ENCODE peak calls at places on chromosomes 7 and 10, in eight cellular contexts. A is EL; H is A549; W is NCI-H2171 treated with DMSO at 0.1 percent for 48 hours; X is occipital lobe; L is Panc1; K is H7; O is activated naive CD8-positive, alpha-beta T cell treated with anti-CD3 and anti-CD28 coated beads, Interleukin-2, amount 50 U/mL, for 24 hours. S is an unnamed sample.

GRCh38 chr7:24574365-24574764 is 1.1 kb downstream of the PALS2 start:
- DNase-seq in A (peak), H (no peak), W (no peak), X (peak), L (no peak), K (peak), O (no peak), S (peak)

GRCh38 chr10:99981581-99982199 is 28.1 kb downstream of the DNMBP start:
- DNase-seq in A (no peak), H (no peak), W (peak), X (no peak), L (no peak), K (no peak), O (no peak), S (no peak)

GRCh38 chr10:101272229-101272868 is 43.1 kb upstream of the LBX1 start:
- DNase-seq in A (peak), H (peak), W (peak), X (no peak), L (peak), K (peak), O (peak), S (peak)

GRCh38 chr7:2542011-2542923 is 13.1 kb downstream of the BRAT1 start:
- DNase-seq in A (no peak), H (no peak), W (no peak), X (no peak), L (no peak), K (peak), O (no peak), S (no peak)

GRCh38 chr10:26914898-26915297 is 54.1 kb upstream of the ABI1 start:
- DNase-seq in A (no peak), H (no peak), W (no peak), X (no peak), L (no peak), K (no peak), O (no peak), S (no peak)

GRCh38 chr10:8088504-8088903 is 34.0 kb downstream of the GATA3 start:
- DNase-seq in A (no peak), H (no peak), W (no peak), X (no peak), L (no peak), K (no peak), O (peak), S (no peak)

GRCh38 chr10:123069271-123069670 is 60.5 kb downstream of the ACADSB start:
- DNase-seq in A (no peak), H (no peak), W (no peak), X (no peak), L (no peak), K (no peak), O (no peak), S (no peak)

GRCh38 chr7:53218730-53219504 is 183.5 kb downstream of the POM121L12 start:
- DNase-seq in A (no peak), H (no peak), W (no peak), X (no peak), L (no peak), K (peak), O (no peak), S (no peak)

GRCh38 chr10:80580811-80581468 is 43.2 kb downstream of the SH2D4B start:
- DNase-seq in A (no peak), H (no peak), W (no peak), X (no peak), L (no peak), K (no peak), O (no peak), S (no peak)

GRCh38 chr7:7736671-7737070 is 18.3 kb upstream of the RPA3 start:
- DNase-seq in A (no peak), H (no peak), W (peak), X (no peak), L (no peak), K (peak), O (no peak), S (no peak)

GRCh38 chr10:6667679-6668270 is 87.7 kb upstream of the PRKCQ start:
- DNase-seq in A (peak), H (peak), W (peak), X (no peak), L (no peak), K (peak), O (peak), S (peak)

GRCh38 chr7:150451833-150452431 is 1.5 kb downstream of the GIMAP8 start:
- DNase-seq in A (no peak), H (no peak), W (no peak), X (no peak), L (no peak), K (no peak), O (no peak), S (no peak)

GRCh38 chr7:7274782-7275181 is 92.4 kb downstream of the C1GALT1 start:
- DNase-seq in A (peak), H (no peak), W (peak), X (no peak), L (no peak), K (no peak), O (no peak), S (peak)

GRCh38 chr7:27245798-27246691 is 3.4 kb downstream of the EVX1 start:
- DNase-seq in A (peak), H (no peak), W (no peak), X (no peak), L (no peak), K (peak), O (no peak), S (no peak)

GRCh38 chr7:68321076-68321639 is 1277.1 kb upstream of the AUTS2 start:
- DNase-seq in A (no peak), H (peak), W (peak), X (peak), L (no peak), K (no peak), O (no peak), S (no peak)

GRCh38 chr7:7017707-7018265 is 164.6 kb upstream of the C1GALT1 start:
- DNase-seq in A (peak), H (no peak), W (no peak), X (no peak), L (no peak), K (no peak), O (no peak), S (no peak)

GRCh38 chr7:56083150-56083785 is 9.5 kb downstream of the PHKG1 start:
- DNase-seq in A (no peak), H (no peak), W (peak), X (no peak), L (no peak), K (no peak), O (no peak), S (no peak)

GRCh38 chr7:86939197-86939814 is 120.1 kb downstream of the ELAPOR2 start:
- DNase-seq in A (peak), H (peak), W (peak), X (no peak), L (peak), K (peak), O (peak), S (peak)

GRCh38 chr7:75987805-75988630 is 6.4 kb downstream of the TMEM120A start:
- DNase-seq in A (no peak), H (no peak), W (no peak), X (no peak), L (no peak), K (peak), O (no peak), S (peak)

GRCh38 chr7:68224041-68224534 is 1227.5 kb downstream of the TYW1 start:
- DNase-seq in A (no peak), H (no peak), W (peak), X (no peak), L (no peak), K (no peak), O (no peak), S (no peak)

GRCh38 chr7:101900103-101900502 is 82.7 kb downstream of the CUX1 start:
- DNase-seq in A (no peak), H (no peak), W (peak), X (peak), L (no peak), K (no peak), O (no peak), S (peak)

GRCh38 chr10:491667-492424 is 197.6 kb downstream of the DIP2C start:
- DNase-seq in A (no peak), H (no peak), W (no peak), X (no peak), L (no peak), K (no peak), O (no peak), S (no peak)

GRCh38 chr10:546971-547590 is 142.4 kb downstream of the DIP2C start:
- DNase-seq in A (no peak), H (no peak), W (peak), X (no peak), L (no peak), K (peak), O (no peak), S (no peak)

GRCh38 chr10:71094712-71095390 is 117.5 kb upstream of the UNC5B start:
- DNase-seq in A (no peak), H (no peak), W (no peak), X (no peak), L (no peak), K (no peak), O (peak), S (no peak)

GRCh38 chr7:155717010-155717744 is 72.7 kb downstream of the RBM33 start:
- DNase-seq in A (no peak), H (no peak), W (no peak), X (no peak), L (no peak), K (no peak), O (no peak), S (no peak)

GRCh38 chr10:22317771-22318565 is 1.8 kb downstream of the COMMD3 start:
- DNase-seq in A (no peak), H (no peak), W (no peak), X (no peak), L (no peak), K (no peak), O (no peak), S (no peak)

GRCh38 chr10:132656283-132657126 is 118.9 kb downstream of the INPP5A start:
- DNase-seq in A (no peak), H (no peak), W (no peak), X (no peak), L (no peak), K (no peak), O (no peak), S (no peak)

GRCh38 chr10:6595499-6595898 is 15.4 kb upstream of the PRKCQ start:
- DNase-seq in A (no peak), H (no peak), W (no peak), X (no peak), L (no peak), K (no peak), O (no peak), S (no peak)

GRCh38 chr10:50379652-50380051 is 128.3 kb upstream of the ASAH2 start:
- DNase-seq in A (no peak), H (no peak), W (no peak), X (no peak), L (no peak), K (no peak), O (no peak), S (no peak)

S was measured in AG08396.